ENCODE peak calls at places on chromosomes 7 and 10, in eight cellular contexts. S, T, L, N, Q, C, B and V are unnamed samples.

GRCh38 chr10:10865913-10866312 is 151.8 kb upstream of the CELF2 start:
- DNase-seq in S (no peak), T (peak), L (no peak), N (no peak), Q (no peak), C (no peak), B (no peak), V (no peak)

GRCh38 chr7:50982626-50983025 is 199.9 kb upstream of the GRB10 start:
- DNase-seq in S (no peak), T (no peak), L (no peak), N (no peak), Q (no peak), C (no peak), B (no peak), V (no peak)

GRCh38 chr7:45973725-45974532 is 52.9 kb upstream of the IGFBP3 start:
- DNase-seq in S (no peak), T (no peak), L (no peak), N (peak), Q (no peak), C (peak), B (no peak), V (no peak)

GRCh38 chr7:48084727-48085432 is 4.2 kb upstream of the UPP1 start:
- DNase-seq in S (peak), T (peak), L (peak), N (peak), Q (no peak), C (no peak), B (peak), V (peak)

GRCh38 chr10:16742165-16742960 is 74.9 kb downstream of the RSU1 start:
- DNase-seq in S (no peak), T (no peak), L (peak), N (no peak), Q (no peak), C (no peak), B (no peak), V (no peak)

GRCh38 chr7:22350466-22351328 is 6.3 kb downstream of the RAPGEF5 start:
- DNase-seq in S (no peak), T (no peak), L (no peak), N (no peak), Q (no peak), C (no peak), B (no peak), V (no peak)

GRCh38 chr7:45238806-45239205 is 81.2 kb downstream of the RAMP3 start:
- DNase-seq in S (no peak), T (peak), L (no peak), N (no peak), Q (no peak), C (no peak), B (no peak), V (no peak)

GRCh38 chr10:21122907-21123306 is 225.8 kb upstream of the NEBL start:
- DNase-seq in S (no peak), T (no peak), L (no peak), N (no peak), Q (no peak), C (no peak), B (no peak), V (no peak)

GRCh38 chr10:22564060-22564459 is 150.3 kb downstream of the PIP4K2A start:
- DNase-seq in S (no peak), T (no peak), L (no peak), N (no peak), Q (no peak), C (no peak), B (no peak), V (no peak)

GRCh38 chr7:55018361-55019328 is at the start of gene EGFR:
- DNase-seq in S (peak), T (peak), L (no peak), N (no peak), Q (no peak), C (peak), B (no peak), V (no peak)

GRCh38 chr10:25753776-25754175 is 180.3 kb upstream of the MYO3A start:
- DNase-seq in S (no peak), T (no peak), L (no peak), N (no peak), Q (no peak), C (no peak), B (no peak), V (no peak)

GRCh38 chr10:72611783-72612182 is 14.1 kb downstream of the MICU1 start:
- DNase-seq in S (no peak), T (no peak), L (no peak), N (no peak), Q (no peak), C (no peak), B (no peak), V (no peak)

GRCh38 chr10:17665742-17666141 is 21.8 kb downstream of the STAM start:
- DNase-seq in S (peak), T (peak), L (peak), N (peak), Q (no peak), C (peak), B (no peak), V (peak)

GRCh38 chr7:28414453-28414852 is 2.1 kb downstream of the CREB5 start:
- DNase-seq in S (no peak), T (no peak), L (no peak), N (no peak), Q (no peak), C (no peak), B (no peak), V (no peak)

GRCh38 chr7:137943132-137943551 is 58.7 kb downstream of the CREB3L2 start:
- DNase-seq in S (peak), T (no peak), L (peak), N (peak), Q (no peak), C (no peak), B (no peak), V (no peak)